ENCODE peak calls at places on chromosomes 4 and X, in six cellular contexts. L, K, G, D, N and I are unnamed samples.

GRCh38 chr4:98102660-98103059 is 40.6 kb downstream of the STPG2 start:
- DNase-seq in K (no peak), G (no peak), L (no peak), D (no peak), N (no peak), I (no peak)

GRCh38 chr4:119113033-119113655 is 22.5 kb upstream of the MYOZ2 start:
- DNase-seq in L (no peak), N (no peak), G (no peak), D (peak), K (peak), I (no peak)

GRCh38 chrX:82335772-82336171 is 1133.9 kb downstream of the SH3BGRL start:
- DNase-seq in D (peak), L (no peak), G (no peak), N (no peak), K (no peak), I (peak)

GRCh38 chr4:66294626-66295025 is 624.3 kb upstream of the EPHA5 start:
- DNase-seq in K (no peak), N (no peak), D (peak), L (no peak), G (no peak), I (no peak)

GRCh38 chr4:128812360-128812958 is 3.0 kb downstream of the JADE1 start:
- DNase-seq in L (peak), K (peak), D (peak), N (peak), G (peak), I (no peak)

GRCh38 chr4:58247792-58248191 is 1137.6 kb upstream of the IGFBP7 start:
- DNase-seq in G (no peak), L (no peak), N (peak), K (no peak), D (no peak), I (peak)

GRCh38 chrX:40471965-40472648 is 108.7 kb upstream of the ATP6AP2 start:
- DNase-seq in K (peak), G (peak), L (peak), D (peak), N (peak), I (no peak)

GRCh38 chr4:160567634-160568033 is 1464.8 kb downstream of the RAPGEF2 start:
- DNase-seq in D (no peak), K (no peak), G (no peak), L (no peak), N (no peak), I (no peak)

GRCh38 chr4:14087459-14087858 is 459.9 kb upstream of the BOD1L1 start:
- DNase-seq in N (no peak), G (no peak), K (no peak), L (no peak), D (no peak), I (no peak)

GRCh38 chrX:14875624-14876023 is 2.4 kb downstream of the MOSPD2 start:
- DNase-seq in G (no peak), D (no peak), K (no peak), N (no peak), L (no peak), I (no peak)

GRCh38 chrX:42096262-42096939 is 173.0 kb upstream of the CASK start:
- DNase-seq in G (peak), N (no peak), L (peak), D (peak), K (peak), I (no peak)

DNA sequence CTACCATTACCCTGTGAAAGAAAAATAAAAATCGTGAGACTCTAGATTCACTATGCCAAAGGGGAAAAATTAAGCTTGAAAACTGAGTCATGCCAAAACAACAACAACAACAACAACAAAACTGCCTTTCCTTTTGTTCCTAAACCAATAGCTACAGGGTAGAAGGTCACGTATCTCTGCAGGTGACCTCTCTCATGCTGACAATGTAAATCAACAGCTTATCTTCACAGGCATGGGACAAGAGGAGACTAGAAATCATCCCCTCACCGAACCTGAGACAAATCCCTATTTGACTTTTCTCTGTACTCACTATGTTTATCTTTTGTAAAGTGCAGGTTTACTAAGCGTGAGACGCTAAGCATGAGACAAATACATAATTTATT is 20.5 kb upstream of the AADAT start:
- DNase-seq in N (no peak), G (no peak), D (no peak), L (no peak), K (no peak), I (no peak)
- H3K4me3 ChIP-seq in N (no peak), G (no peak), D (no peak), L (no peak), K (no peak), I (no peak)

DNA sequence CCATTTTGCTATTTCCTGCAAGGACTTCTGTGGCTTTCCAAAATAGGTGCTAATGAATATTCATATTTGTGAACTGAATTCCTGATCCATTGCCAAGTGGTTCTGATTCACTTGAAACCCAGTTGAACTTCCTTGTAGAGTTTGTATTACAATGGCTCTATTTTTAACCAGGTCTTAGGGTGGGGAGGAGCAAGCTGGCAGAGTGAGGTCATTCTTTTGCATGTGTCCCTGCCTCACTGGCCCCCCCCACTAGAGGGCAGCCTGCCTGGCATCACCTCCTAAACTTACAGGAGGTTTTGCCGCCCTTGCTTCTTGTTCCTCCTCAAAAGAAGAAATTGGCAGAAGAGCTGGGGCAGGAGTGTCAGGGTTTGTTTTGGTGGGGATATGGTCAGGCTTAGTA is 10.5 kb downstream of the PTTG2 start:
- DNase-seq in K (peak), N (peak), G (peak), L (peak), D (peak), I (peak)
- TF ChIP-seq CTCF in K (peak), N (peak), G (peak), L (peak), D (peak), I (peak)

GRCh38 chr4:148286043-148286442 is 156.2 kb downstream of the NR3C2 start:
- DNase-seq in N (no peak), L (no peak), G (no peak), K (no peak), D (no peak), I (no peak)
- H3K4me3 ChIP-seq in N (no peak), L (no peak), G (no peak), K (no peak), D (no peak), I (no peak)

DNA sequence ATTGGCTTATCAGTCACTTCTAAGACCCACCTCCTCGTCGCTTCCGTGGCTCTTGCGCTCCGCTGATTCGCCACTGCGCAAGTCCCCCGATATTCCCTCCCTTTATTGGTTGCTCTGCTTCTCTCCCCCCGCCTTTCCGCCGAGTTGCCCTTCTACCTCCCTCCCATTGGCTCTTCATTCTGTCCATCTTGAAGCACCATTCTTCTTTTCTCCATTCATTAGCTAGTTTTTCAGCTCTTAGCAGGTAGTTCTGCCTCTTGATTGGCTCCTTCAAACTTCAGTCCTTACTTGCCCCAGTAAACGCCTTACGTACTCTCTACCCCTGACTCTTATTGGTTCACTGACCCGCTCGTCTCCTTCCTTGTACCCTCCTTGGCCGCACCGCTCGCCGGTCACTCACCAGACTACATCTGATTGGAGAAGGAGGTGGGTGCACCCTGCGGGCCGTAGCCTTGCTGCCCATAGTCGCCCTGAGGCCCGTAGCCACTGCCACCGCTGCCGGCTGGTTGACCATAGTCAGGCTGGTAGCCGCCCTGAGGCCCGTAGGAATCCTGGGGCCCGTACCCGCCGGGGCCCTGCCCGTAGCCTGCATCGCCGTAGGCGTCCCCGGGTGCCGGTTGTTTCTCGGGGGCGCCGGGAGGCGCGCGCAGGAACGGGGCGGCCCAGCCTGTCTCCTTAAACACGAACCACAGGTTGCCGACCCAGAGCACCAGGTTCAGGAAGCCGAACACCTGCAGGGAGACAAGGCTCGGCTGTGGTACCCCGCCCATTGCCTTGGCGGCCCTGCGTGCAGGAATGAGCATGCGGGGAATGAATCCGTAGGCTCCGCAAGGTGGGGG is 5.1 kb upstream of the PRICKLE3 start:
- DNase-seq in K (peak), G (peak), N (peak), D (peak), L (peak), I (peak)
- TF ChIP-seq CTCF in K (no peak), G (no peak), N (no peak), D (no peak), L (no peak), I (no peak)

DNA sequence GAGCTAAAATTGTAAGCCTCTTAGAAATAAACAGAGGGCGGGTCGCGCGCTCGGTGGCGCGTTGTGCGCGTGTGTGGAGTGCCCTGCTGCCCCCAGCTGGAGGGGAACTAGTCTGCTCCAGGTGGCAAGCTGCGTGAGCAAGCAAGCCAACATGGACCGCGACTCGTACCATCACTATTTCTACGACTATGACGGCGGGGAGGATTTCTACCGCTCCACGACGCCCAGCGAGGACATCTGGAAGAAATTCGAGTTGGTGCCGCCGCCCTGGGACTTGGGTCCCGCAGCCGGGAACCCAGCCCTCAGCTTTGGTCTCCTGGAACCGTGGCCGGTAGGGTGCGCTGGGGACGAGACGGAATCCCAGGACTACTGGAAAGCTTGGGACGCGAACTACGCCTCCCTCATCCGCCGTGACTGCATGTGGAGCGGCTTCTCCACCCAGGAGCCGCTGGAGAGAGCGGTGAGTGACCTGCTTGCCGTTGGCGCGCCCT is 66.1 kb downstream of the DNAAF6 start:
- DNase-seq in K (peak), G (no peak), D (peak), N (no peak), L (no peak), I (no peak)
- H3K4me3 ChIP-seq in K (no peak), G (peak), D (no peak), N (no peak), L (no peak), I (no peak)

GRCh38 chrX:154384284-154384892 is 5.3 kb downstream of the EMD start:
- DNase-seq in G (no peak), K (peak), N (no peak), L (no peak), D (no peak), I (no peak)
- TF ChIP-seq CTCF in G (peak), K (peak), N (peak), L (no peak), D (peak), I (peak)

GRCh38 chr4:99807666-99808065 is 9.0 kb upstream of the DAPP1 start:
- DNase-seq in G (no peak), D (no peak), K (no peak), N (no peak), L (no peak), I (no peak)

GRCh38 chr4:99808260-99808857 is 8.3 kb upstream of the DAPP1 start:
- DNase-seq in D (peak), L (peak), K (peak), N (peak), G (peak), I (no peak)

GRCh38 chr4:99810536-99810935 is 6.1 kb upstream of the DAPP1 start:
- DNase-seq in N (no peak), L (no peak), G (no peak), K (no peak), D (no peak), I (no peak)

GRCh38 chr4:99811117-99811516 is 5.5 kb upstream of the DAPP1 start:
- DNase-seq in L (no peak), D (no peak), K (no peak), N (no peak), G (no peak), I (no peak)

GRCh38 chr4:99809326-99809725 is 7.3 kb upstream of the DAPP1 start:
- DNase-seq in G (no peak), K (no peak), L (no peak), N (peak), D (no peak), I (no peak)
- H3K4me3 ChIP-seq in G (no peak), K (no peak), L (no peak), N (peak), D (no peak), I (no peak)